ENCODE peak calls at places on chromosomes 16 and 17, in seven cellular contexts. T, M, R, D, C, X and Y are unnamed samples.

GRCh38 chr16:50266337-50267091 is at the start of gene ADCY7:
- DNase-seq in X (peak; percentile 88), R (peak; percentile 85), C (peak; percentile 69), D (peak; percentile 63), M (peak; percentile 84), T (no peak), Y (peak; percentile 91)

GRCh38 chr16:1469693-1470201 is 5.1 kb downstream of the CLCN7 start:
- DNase-seq in C (no peak), R (no peak), D (no peak), M (peak; percentile 58), T (no peak), X (no peak), Y (no peak)

GRCh38 chr17:81252336-81253329 is 13.5 kb downstream of the NDUFAF8 start:
- DNase-seq in M (no peak), T (no peak), X (no peak), R (peak; percentile 31), C (no peak), D (no peak), Y (no peak)

GRCh38 chr17:67625971-67626370 is 91.8 kb upstream of the NOL11 start:
- DNase-seq in C (no peak), T (no peak), X (no peak), M (no peak), D (no peak), R (no peak), Y (no peak)

GRCh38 chr16:27123795-27124194 is 57.1 kb downstream of the C16orf82 start:
- DNase-seq in X (no peak), C (no peak), D (no peak), T (no peak), M (no peak), R (no peak), Y (no peak)

GRCh38 chr17:16217002-16217635 is at the start of gene PIGL:
- DNase-seq in R (peak; percentile 92), C (peak; percentile 88), T (peak; percentile 71), M (peak; percentile 90), X (peak; percentile 95), D (peak; percentile 90), Y (peak; percentile 97)

GRCh38 chr17:15414502-15415348 is 52.7 kb downstream of the CDRT4 start:
- DNase-seq in X (no peak), T (no peak), R (no peak), D (no peak), C (peak; percentile 82), M (peak; percentile 74), Y (no peak)

GRCh38 chr17:45043268-45043681 is 8.2 kb downstream of the DCAKD start:
- DNase-seq in T (no peak), R (no peak), M (peak; percentile 70), C (peak; percentile 57), D (no peak), X (peak; percentile 65), Y (no peak)

GRCh38 chr17:13776027-13776551 is 174.4 kb upstream of the HS3ST3A1 start:
- DNase-seq in M (no peak), X (peak; percentile 47), D (no peak), R (no peak), C (peak; percentile 20), T (no peak), Y (no peak)

GRCh38 chr16:4288148-4288921 is 15.5 kb upstream of the TFAP4 start:
- DNase-seq in X (peak; percentile 46), M (peak; percentile 88), D (peak; percentile 79), R (peak; percentile 79), T (no peak), C (peak; percentile 73), Y (peak; percentile 86)

GRCh38 chr17:30323895-30324319 is 9.9 kb downstream of the TMIGD1 start:
- DNase-seq in D (peak; percentile 37), R (peak; percentile 55), M (no peak), T (peak; percentile 51), C (no peak), X (peak; percentile 50), Y (peak; percentile 24)

GRCh38 chr17:2828396-2829038 is 32.3 kb downstream of the RAP1GAP2 start:
- DNase-seq in D (peak; percentile 81), R (peak; percentile 87), X (peak; percentile 15), C (peak; percentile 70), T (peak; percentile 73), M (peak; percentile 80), Y (peak; percentile 72)

GRCh38 chr16:78503501-78504110 is 404.2 kb downstream of the WWOX start:
- DNase-seq in C (no peak), M (no peak), D (peak; percentile 61), R (peak; percentile 39), X (peak; percentile 57), T (no peak), Y (peak; percentile 49)

GRCh38 chr17:40540448-40540847 is 24.8 kb downstream of the CCR7 start:
- DNase-seq in C (no peak), M (no peak), T (no peak), R (no peak), D (no peak), X (no peak), Y (no peak)

DNA sequence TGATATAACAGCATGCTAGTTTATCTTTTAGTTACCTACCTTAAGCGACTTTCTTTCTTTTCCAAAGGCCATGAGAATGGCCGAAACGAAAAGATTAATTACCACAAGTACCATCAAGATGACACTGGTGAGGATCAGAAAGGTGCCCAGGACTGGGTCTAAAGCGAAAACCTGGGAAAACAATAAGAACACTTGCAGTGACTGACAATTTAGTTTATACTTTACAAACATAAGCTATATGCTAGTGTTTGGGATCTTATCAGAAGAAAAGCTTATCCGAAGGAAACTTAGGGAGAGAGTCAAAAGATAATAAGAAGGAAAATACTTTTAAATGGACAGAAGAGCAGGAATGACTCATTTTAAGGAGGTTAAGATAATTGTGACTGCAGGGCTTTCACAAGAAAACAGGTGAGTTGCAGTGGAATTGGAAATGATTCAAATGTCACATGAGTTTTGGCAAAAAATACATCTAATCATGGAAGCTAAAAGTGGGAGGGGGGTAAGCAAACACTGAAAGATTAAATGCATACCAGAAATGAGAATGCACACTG is 34.8 kb downstream of the IST1 start:
- DNase-seq in T (no peak), X (no peak), D (no peak), M (no peak), C (no peak), R (no peak), Y (no peak)
- TF ChIP-seq CTCF in T (no peak), X (no peak), D (no peak), M (no peak), C (no peak), R (no peak), Y (no peak)

GRCh38 chr16:58513874-58514273 is 1.4 kb upstream of the SETD6 start:
- DNase-seq in C (no peak), M (no peak), R (no peak), X (no peak), T (no peak), D (no peak), Y (no peak)

GRCh38 chr16:58515871-58516767 is 802 bp downstream of the SETD6 start:
- DNase-seq in D (peak; percentile 70), C (no peak), X (no peak), M (peak; percentile 61), R (peak; percentile 75), T (no peak), Y (peak; percentile 67)

GRCh38 chr16:58516768-58517107 is 1.4 kb downstream of the SETD6 start:
- DNase-seq in D (no peak), M (no peak), T (no peak), R (no peak), X (no peak), C (no peak), Y (no peak)

GRCh38 chr16:58518083-58518979 is 3.0 kb downstream of the SETD6 start:
- DNase-seq in T (no peak), M (no peak), D (no peak), C (no peak), R (no peak), X (no peak), Y (peak; percentile 60)

DNA sequence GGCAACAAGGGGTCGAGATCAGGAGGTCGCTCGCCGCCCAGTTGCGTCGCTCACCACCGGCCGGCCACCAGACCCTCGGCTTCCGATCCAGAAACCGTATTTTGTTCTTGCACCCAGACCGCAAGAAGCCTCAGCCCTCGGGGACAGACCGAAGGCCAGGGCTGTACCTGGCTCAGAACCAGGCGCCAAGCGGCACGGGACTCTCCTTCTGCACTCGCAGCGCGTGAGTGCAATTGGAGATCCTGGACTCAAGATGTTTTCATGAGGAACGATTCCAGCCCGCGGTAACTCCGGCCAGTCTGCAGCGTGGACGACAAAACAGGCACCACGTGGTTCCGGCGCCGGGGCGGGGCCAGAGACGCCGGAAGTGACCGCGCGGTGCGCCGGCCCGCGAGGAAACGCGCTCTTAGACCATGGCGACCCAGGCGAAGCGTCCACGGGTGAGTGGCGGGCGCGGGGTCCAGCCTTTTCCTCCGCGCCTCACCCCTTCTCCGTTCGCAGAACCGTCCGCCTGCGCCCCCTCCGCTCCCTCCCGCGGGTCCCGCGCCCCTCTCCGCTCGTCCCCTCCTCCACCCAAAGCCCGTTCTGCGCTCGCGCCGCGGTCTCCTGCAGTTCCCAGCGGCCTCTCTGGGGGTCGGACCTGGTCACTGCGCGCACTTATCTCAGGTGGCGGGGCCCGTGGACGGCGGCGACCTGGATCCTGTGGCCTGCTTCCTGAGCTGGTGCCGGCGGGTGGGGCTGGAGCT is at the start of gene SETD6:
- DNase-seq in T (peak; percentile 66), X (peak; percentile 86), R (peak; percentile 77), C (peak; percentile 89), M (peak; percentile 92), D (peak; percentile 89), Y (peak; percentile 90)
- TF ChIP-seq CTCF in T (no peak), X (no peak), R (no peak), C (peak; percentile 47), M (peak; percentile 22), D (peak; percentile 20), Y (no peak)

GRCh38 chr16:19884611-19885455 is at the start of gene GPRC5B:
- DNase-seq in R (peak; percentile 29), C (peak; percentile 63), T (no peak), M (peak; percentile 46), D (peak; percentile 60), X (no peak), Y (peak; percentile 17)
- TF ChIP-seq CTCF in R (no peak), C (peak; percentile 31), T (no peak), M (no peak), D (no peak), X (no peak), Y (no peak)

GRCh38 chr17:7215136-7215638 is 4.4 kb downstream of the DLG4 start:
- DNase-seq in D (peak; percentile 91), C (no peak), X (no peak), R (no peak), M (no peak), T (peak; percentile 80), Y (no peak)

GRCh38 chr17:7215652-7216139 is 3.9 kb downstream of the DLG4 start:
- DNase-seq in D (no peak), M (no peak), T (no peak), X (no peak), C (no peak), R (peak; percentile 25), Y (no peak)

GRCh38 chr17:7211512-7212277 is 7.9 kb downstream of the DLG4 start:
- DNase-seq in M (no peak), R (no peak), X (no peak), D (no peak), T (no peak), C (peak; percentile 12), Y (no peak)

GRCh38 chr17:7214300-7215135 is 5.1 kb downstream of the DLG4 start:
- DNase-seq in C (peak; percentile 99), T (peak; percentile 92), D (peak; percentile 98), M (peak; percentile 99), X (peak; percentile 95), R (peak; percentile 99), Y (peak; percentile 98)

DNA sequence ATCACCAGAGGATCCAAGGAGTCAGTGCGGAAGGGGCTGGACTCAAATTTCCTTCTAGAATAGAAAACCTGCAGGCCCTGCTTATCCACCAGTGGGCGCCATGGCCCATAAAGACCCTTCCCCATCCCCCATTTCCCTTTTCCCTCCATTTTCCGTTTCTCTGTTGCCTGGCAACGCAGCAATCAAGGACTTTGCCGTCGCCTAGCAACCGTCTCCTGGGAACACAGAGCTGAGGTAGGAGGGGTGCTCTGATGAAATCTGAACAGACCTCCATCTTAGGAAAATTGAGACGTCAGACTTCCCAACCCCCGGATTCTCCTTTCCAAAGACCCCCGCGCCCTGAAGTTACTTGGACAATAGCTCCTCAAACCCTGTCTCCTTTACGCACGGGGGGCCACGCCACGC is 5.7 kb downstream of the DLG4 start:
- DNase-seq in C (peak; percentile 52), D (peak; percentile 71), X (peak; percentile 71), R (peak; percentile 86), T (peak; percentile 51), M (peak; percentile 84), Y (peak; percentile 81)
- TF ChIP-seq CTCF in C (peak; percentile 32), D (no peak), X (peak; percentile 37), R (peak; percentile 82), T (no peak), M (peak; percentile 35), Y (peak; percentile 52)